ENCODE peak calls at places on chromosomes 5 and 9, in six cellular contexts. I is kidney, Z is AG10803, S is gastrocnemius medialis, Y is right lobe of liver, A is mesendoderm. C is an unnamed sample.

GRCh38 chr9:72046593-72047456 is 13.6 kb downstream of the C9orf57 start:
- DNase-seq in Z (no peak), I (no peak), S (no peak), A (no peak), Y (no peak), C (no peak)

GRCh38 chr5:170342153-170342552 is 44.6 kb upstream of the LCP2 start:
- DNase-seq in I (no peak), S (no peak), Y (no peak), Z (peak; percentile 21), A (no peak), C (no peak)

GRCh38 chr9:79220666-79221065 is 351.1 kb upstream of the TLE4 start:
- DNase-seq in A (no peak), I (no peak), Z (peak; percentile 74), S (no peak), Y (no peak), C (no peak)

GRCh38 chr9:88747768-88748167 is 212.8 kb downstream of the NXNL2 start:
- DNase-seq in Y (no peak), I (peak; percentile 34), S (no peak), Z (peak; percentile 93), A (peak; percentile 81), C (no peak)

GRCh38 chr5:96087939-96088338 is 126.3 kb upstream of the ELL2 start:
- DNase-seq in A (no peak), Y (no peak), S (no peak), I (no peak), Z (no peak), C (no peak)

GRCh38 chr5:116572375-116573278 is 2.0 kb downstream of the SEMA6A start:
- DNase-seq in Y (peak; percentile 59), Z (no peak), S (no peak), I (peak; percentile 83), A (peak; percentile 74), C (peak; percentile 65)

GRCh38 chr9:14320272-14321245 is 6.6 kb upstream of the NFIB start:
- DNase-seq in A (no peak), S (peak; percentile 44), Y (no peak), I (no peak), Z (peak; percentile 94), C (no peak)

GRCh38 chr5:74251106-74252032 is 389.2 kb downstream of the ENC1 start:
- DNase-seq in I (no peak), Z (peak; percentile 97), Y (no peak), A (peak; percentile 88), S (no peak), C (no peak)

GRCh38 chr9:133460405-133461175 is 812 bp downstream of the CACFD1 start:
- DNase-seq in A (peak; percentile 74), Z (peak; percentile 7), I (peak; percentile 93), Y (peak; percentile 95), S (peak; percentile 31), C (peak; percentile 89)

GRCh38 chr5:107431998-107432397 is 238.7 kb downstream of the EFNA5 start:
- DNase-seq in A (peak; percentile 42), I (no peak), Y (no peak), Z (peak; percentile 26), S (no peak), C (no peak)

DNA sequence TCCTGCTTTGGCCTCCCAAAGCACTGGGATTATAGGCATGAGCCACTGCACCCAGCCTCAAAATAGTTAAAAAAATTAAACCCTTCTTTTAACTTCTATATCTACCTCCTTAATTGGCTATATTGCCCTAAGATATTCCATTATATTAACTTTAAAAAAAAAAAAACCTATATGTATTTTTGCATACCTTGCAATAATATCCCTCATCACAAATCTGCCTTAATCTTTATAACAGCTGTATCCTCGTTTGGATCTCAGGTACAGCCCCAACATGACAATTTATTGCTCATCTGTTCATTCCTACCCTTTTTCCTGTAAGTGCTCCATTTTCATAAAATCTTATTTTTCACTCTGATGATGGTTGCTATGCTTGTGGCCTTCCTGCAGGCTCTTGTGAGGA is 12.7 kb downstream of the GNPDA1 start:
- DNase-seq in Y (no peak), A (no peak), I (no peak), S (no peak), Z (no peak), C (no peak)
- H3K4me3 ChIP-seq in Y (no peak overlapping the region), A (no peak overlapping the region), I (no peak overlapping the region), S (no peak overlapping the region), Z (no peak overlapping the region), C (no peak overlapping the region)

DNA sequence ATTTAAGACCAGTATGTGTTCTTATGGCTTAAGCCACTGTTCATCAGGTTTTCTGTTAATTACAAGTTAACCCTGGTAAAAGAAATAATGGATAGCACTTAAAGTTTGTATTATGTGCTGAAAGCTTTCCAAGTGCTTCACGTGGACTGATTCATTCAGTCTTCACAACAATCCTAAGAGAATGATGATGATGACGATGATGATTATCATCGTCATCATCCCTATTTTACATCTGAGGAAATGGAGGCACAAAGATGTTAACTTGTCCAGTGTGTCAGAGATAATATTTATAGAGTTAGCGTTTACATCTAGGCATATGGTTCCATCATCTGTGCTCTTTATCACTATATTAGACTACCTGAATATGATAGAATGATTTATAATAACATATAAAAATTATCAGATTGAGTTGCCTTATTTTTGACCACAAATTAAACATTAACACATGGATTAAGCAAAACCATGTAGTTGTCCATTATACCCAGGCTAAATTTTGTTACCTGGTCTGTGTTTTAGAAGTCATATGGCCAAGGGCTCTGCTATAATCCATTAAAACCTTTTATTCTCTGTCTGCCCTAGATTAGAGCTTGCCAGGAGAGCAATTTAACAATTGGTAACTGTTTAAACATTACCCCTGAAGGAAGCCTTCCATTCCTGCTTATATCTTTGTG is 102.3 kb upstream of the MAP3K1 start:
- DNase-seq in A (no peak), Z (no peak), I (no peak), Y (no peak), S (no peak), C (no peak)
- H3K4me3 ChIP-seq in A (no peak overlapping the region), Z (no peak overlapping the region), I (no peak overlapping the region), Y (no peak overlapping the region), S (no peak overlapping the region), C (no peak overlapping the region)

DNA sequence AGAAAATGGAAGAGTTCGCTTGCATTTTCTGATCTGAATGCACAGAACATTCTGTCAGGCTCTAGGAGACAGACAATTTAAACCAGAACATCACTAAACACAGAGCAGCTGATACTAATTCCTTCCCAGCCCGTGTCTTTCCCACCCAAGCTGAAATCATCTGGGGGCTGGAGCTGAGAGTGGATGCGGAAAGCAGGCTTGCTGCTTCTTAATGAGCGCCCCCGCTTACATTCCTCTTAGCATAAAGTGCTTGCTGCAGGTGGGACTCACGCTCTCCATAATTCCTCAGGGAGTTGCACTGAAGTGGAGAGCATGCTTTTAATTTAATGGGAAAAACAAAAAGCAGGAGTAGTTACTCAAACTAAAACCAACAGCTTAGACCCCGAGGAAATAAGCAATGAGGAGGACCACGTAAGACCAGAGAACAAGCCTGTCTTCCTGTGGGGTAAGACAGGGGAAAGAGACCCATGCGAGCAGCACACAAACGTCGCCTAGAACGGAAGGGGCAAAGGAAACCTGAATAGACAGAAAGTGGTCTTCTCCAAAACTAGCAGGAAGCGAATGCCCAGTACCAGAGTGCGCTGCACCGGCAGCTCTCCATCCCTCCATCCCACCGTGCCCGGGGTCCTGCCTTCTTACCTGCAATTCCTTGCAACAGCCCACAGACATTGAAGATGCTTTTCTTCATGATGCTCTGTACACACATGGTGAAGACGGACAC is 139.3 kb downstream of the LHFPL2 start:
- DNase-seq in Z (no peak), S (no peak), I (no peak), A (no peak), Y (no peak), C (no peak)
- H3K4me3 ChIP-seq in Z (peak overlapping the region; percentile 36), S (peak overlapping the region; percentile 54), I (peak overlapping the region; percentile 52), A (no peak overlapping the region), Y (peak overlapping the region; percentile 36), C (peak overlapping the region; percentile 56)

GRCh38 chr5:157603333-157604190 is 28.0 kb upstream of the ADAM19 start:
- DNase-seq in Z (peak; percentile 86), I (no peak), Y (no peak), A (no peak), S (no peak), C (no peak)

GRCh38 chr5:157607371-157608161 is 32.0 kb upstream of the ADAM19 start:
- DNase-seq in A (peak; percentile 38), Z (peak; percentile 62), S (no peak), Y (no peak), I (no peak), C (no peak)

GRCh38 chr5:157608972-157609565 is 33.5 kb upstream of the ADAM19 start:
- DNase-seq in Z (no peak), S (no peak), I (no peak), A (no peak), Y (no peak), C (no peak)

GRCh38 chr5:157602505-157602904 is 26.9 kb upstream of the ADAM19 start:
- DNase-seq in Y (no peak), S (no peak), Z (no peak), I (no peak), A (no peak), C (no peak)

DNA sequence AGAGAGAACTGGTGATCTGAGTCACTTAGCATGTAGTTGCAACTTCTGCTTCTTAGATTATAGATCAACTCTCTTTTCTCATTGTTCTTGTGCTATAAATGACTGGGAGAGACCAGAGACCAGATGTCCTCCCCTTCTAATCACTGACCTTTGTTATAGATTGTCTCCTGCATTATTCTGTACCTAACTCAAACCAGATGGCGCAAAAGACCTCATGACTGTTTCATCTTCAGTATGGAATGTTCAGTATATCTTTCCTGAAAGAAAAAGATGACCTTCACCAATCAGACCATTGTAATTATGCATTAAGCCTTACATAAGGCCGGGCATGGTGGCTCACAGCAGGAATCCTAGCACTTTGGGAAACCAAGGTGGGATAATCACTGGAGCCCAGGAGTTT is 30.5 kb upstream of the ADAM19 start:
- DNase-seq in Y (no peak), A (no peak), Z (peak; percentile 22), I (no peak), S (no peak), C (no peak)
- H3K4me3 ChIP-seq in Y (no peak overlapping the region), A (no peak overlapping the region), Z (no peak overlapping the region), I (no peak overlapping the region), S (no peak overlapping the region), C (no peak overlapping the region)

DNA sequence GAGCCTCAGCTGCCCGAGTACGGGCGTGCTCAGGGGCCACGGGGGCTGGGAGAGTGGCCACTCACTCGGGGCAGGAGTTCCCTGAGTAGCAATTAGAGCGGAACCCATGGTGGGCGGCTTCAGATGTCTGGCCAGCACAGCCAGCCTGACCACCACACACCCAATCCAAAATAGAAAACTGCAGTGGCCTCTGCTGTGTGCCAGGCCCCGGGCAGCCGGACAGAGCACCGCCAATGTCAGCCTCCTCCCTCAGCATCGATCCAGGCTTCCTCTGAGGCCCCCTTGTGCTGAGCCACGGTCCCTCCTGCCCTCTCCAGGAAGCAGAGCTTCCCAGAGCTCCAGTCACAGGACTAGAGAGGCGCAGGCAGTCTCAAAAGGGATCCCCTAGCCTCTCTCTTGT is 2.7 kb downstream of the ADAMTS2 start:
- DNase-seq in Y (peak; percentile 28), I (peak; percentile 79), A (peak; percentile 39), Z (peak; percentile 75), S (no peak), C (no peak)
- H3K4me3 ChIP-seq in Y (peak overlapping the region; percentile 49), I (no peak overlapping the region), A (no peak overlapping the region), Z (peak overlapping the region; percentile 88), S (no peak overlapping the region), C (peak overlapping the region; percentile 57)

GRCh38 chr9:35911690-35912089 is 2.4 kb downstream of the SPAAR start:
- DNase-seq in I (no peak), S (no peak), Y (no peak), A (no peak), Z (no peak), C (no peak)

GRCh38 chr9:35909274-35909673 is at the start of gene SPAAR:
- DNase-seq in Y (no peak), S (no peak), A (peak; percentile 65), I (no peak), Z (no peak), C (no peak)

GRCh38 chr9:35909687-35910612 is 660 bp downstream of the SPAAR start:
- DNase-seq in Z (no peak), S (no peak), Y (no peak), I (no peak), A (peak; percentile 53), C (no peak)

GRCh38 chr9:35912791-35913400 is 3.6 kb downstream of the SPAAR start:
- DNase-seq in S (no peak), I (peak; percentile 62), Y (peak; percentile 75), A (no peak), Z (no peak), C (no peak)

GRCh38 chr9:35910613-35911488 is 1.6 kb downstream of the SPAAR start:
- DNase-seq in A (peak; percentile 57), Y (no peak), Z (peak; percentile 67), I (peak; percentile 76), S (no peak), C (peak; percentile 69)
- H3K4me3 ChIP-seq in A (no peak overlapping the region), Y (no peak overlapping the region), Z (no peak overlapping the region), I (peak overlapping the region; percentile 38), S (peak overlapping the region; percentile 38), C (peak overlapping the region; percentile 36)

C was measured in upper lobe of right lung.